ENCODE peak calls at places on chromosomes 11 and 22, in eight cellular contexts. S is endothelial cell of umbilical vein, N is GM23338, Y is mammary epithelial cell, X is H9, Q is PC-9, H is MM.1S, B is Karpas-422. A is an unnamed sample.

GRCh38 chr11:63720611-63721010 is 39.3 kb downstream of the RTN3 start:
- DNase-seq in S (no peak), N (no peak), X (no peak), H (no peak), Y (no peak), B (no peak), Q (no peak), A (no peak)

GRCh38 chr11:8787372-8787771 is 104.8 kb downstream of the RPL27A start:
- DNase-seq in Y (no peak), S (no peak), H (peak), X (no peak), B (no peak), Q (no peak), N (no peak), A (no peak)

GRCh38 chr22:46854125-46854870 is 91.8 kb downstream of the TBC1D22A start:
- DNase-seq in S (peak), H (no peak), N (peak), Y (no peak), B (no peak), X (no peak), Q (peak), A (no peak)

GRCh38 chr11:69337211-69337721 is 43.3 kb downstream of the MYEOV start:
- DNase-seq in S (no peak), H (peak), X (peak), Q (no peak), N (no peak), Y (no peak), B (no peak), A (no peak)

GRCh38 chr11:111460752-111461305 is 51.4 kb downstream of the BTG4 start:
- DNase-seq in Q (no peak), S (no peak), Y (no peak), B (peak), N (no peak), H (no peak), X (no peak), A (no peak)

GRCh38 chr11:129282634-129283033 is 90.5 kb upstream of the ARHGAP32 start:
- DNase-seq in B (no peak), N (peak), H (no peak), X (no peak), Q (no peak), Y (no peak), S (no peak), A (no peak)

GRCh38 chr11:127925430-127925829 is 661.9 kb downstream of the ETS1 start:
- DNase-seq in N (no peak), X (no peak), S (no peak), H (no peak), B (no peak), Y (peak), Q (no peak), A (no peak)

GRCh38 chr11:32154275-32154674 is 63.4 kb downstream of the RCN1 start:
- DNase-seq in B (no peak), Q (peak), H (no peak), N (peak), Y (peak), S (peak), X (no peak), A (no peak)

GRCh38 chr11:82845336-82846036 is 54.7 kb downstream of the PRCP start:
- DNase-seq in S (no peak), H (no peak), B (no peak), Q (no peak), Y (no peak), X (no peak), N (no peak), A (peak)

DNA sequence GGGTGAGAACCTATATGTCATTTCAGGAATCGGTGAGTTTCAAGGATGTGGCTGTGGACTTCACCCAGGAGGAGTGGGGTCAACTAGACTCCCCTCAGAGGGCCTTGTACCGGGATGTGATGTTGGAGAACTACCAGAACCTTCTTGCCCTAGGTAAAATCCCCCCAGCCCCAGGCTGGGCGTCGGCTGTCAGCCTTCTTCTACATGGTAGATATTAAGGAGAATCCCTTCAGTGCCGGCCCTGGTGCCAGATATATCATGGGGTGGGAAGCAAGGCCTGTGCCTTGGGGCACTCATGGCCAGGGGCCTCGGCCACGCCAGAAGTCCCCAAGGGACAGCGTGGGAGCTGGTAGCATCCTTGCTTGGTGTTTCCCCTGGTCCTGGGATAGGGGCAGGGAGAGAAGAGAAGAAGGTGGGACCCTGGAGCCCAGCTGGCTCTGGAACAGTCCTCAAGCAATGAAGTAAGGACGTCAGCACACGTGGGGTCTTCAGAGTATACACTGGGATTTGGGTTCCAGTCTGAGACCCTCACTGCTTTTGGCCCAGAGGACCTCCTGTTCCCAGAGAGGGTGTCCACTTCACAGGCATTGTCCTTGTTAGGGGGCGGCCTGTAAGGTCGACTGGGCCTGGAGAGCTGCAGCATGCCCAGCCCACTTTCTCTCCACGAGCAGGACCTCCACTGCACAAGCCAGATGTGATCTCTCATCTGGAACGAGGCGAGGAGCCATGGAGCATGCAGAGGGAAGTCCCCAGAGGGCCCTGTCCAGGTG is 6.8 kb downstream of the ZNF74 start:
- DNase-seq in S (no peak), X (no peak), Q (no peak), N (no peak), B (no peak), H (no peak), Y (no peak), A (no peak)
- H2AFZ ChIP-seq in S (no peak), X (no peak), Q (no peak), N (no peak), B (no peak), H (no peak), Y (no peak), A (no peak)

GRCh38 chr11:16844268-16844667 is 105.8 kb downstream of the C11orf58 start:
- DNase-seq in Q (no peak), B (no peak), N (no peak), H (no peak), X (no peak), Y (no peak), S (no peak), A (no peak)

GRCh38 chr11:16840951-16841350 is 102.5 kb downstream of the C11orf58 start:
- DNase-seq in Y (no peak), H (no peak), B (no peak), X (no peak), N (no peak), Q (no peak), S (no peak), A (no peak)

GRCh38 chr11:16841481-16841880 is 103.0 kb downstream of the C11orf58 start:
- DNase-seq in B (no peak), S (no peak), Y (no peak), N (no peak), X (no peak), Q (no peak), H (no peak), A (no peak)

GRCh38 chr11:16841984-16842383 is 103.5 kb downstream of the C11orf58 start:
- DNase-seq in S (no peak), X (no peak), N (no peak), H (no peak), Y (no peak), Q (no peak), B (no peak), A (no peak)

GRCh38 chr11:16843307-16843706 is 104.9 kb downstream of the C11orf58 start:
- DNase-seq in N (no peak), X (no peak), S (no peak), Y (no peak), B (no peak), Q (no peak), H (no peak), A (no peak)
- H2AFZ ChIP-seq in N (no peak), X (no peak), S (no peak), Y (no peak), B (no peak), Q (no peak), H (no peak), A (no peak)

GRCh38 chr11:113553235-113553634 is 78.0 kb upstream of the DRD2 start:
- DNase-seq in B (no peak), X (peak), S (no peak), Q (no peak), Y (peak), H (no peak), N (peak), A (peak)

GRCh38 chr11:113553905-113554304 is 78.7 kb upstream of the DRD2 start:
- DNase-seq in X (no peak), Q (no peak), S (no peak), N (peak), Y (no peak), H (no peak), B (peak), A (no peak)

GRCh38 chr11:113556036-113556435 is 80.8 kb upstream of the DRD2 start:
- DNase-seq in Q (no peak), B (peak), Y (no peak), N (no peak), S (no peak), X (no peak), H (no peak), A (no peak)

GRCh38 chr11:113555071-113555739 is 80.0 kb upstream of the DRD2 start:
- DNase-seq in Y (no peak), H (no peak), N (no peak), Q (no peak), X (no peak), S (no peak), B (peak), A (no peak)

GRCh38 chr11:113554531-113554930 is 79.3 kb upstream of the DRD2 start:
- DNase-seq in B (peak), H (no peak), Q (no peak), S (no peak), Y (no peak), X (no peak), N (peak), A (no peak)
- H2AFZ ChIP-seq in B (no peak), H (no peak), Q (no peak), S (no peak), Y (no peak), X (no peak), N (peak), A (no peak)

GRCh38 chr11:68276864-68277263 is 5.1 kb upstream of the C11orf24 start:
- DNase-seq in Q (no peak), H (no peak), S (no peak), X (no peak), B (no peak), N (no peak), Y (no peak), A (no peak)

GRCh38 chr11:68279676-68280075 is 7.9 kb upstream of the C11orf24 start:
- DNase-seq in X (no peak), Q (no peak), Y (peak), S (no peak), N (no peak), H (no peak), B (no peak), A (no peak)

GRCh38 chr11:68287419-68287818 is 15.6 kb upstream of the C11orf24 start:
- DNase-seq in H (no peak), X (no peak), B (no peak), Q (no peak), N (no peak), S (peak), Y (no peak), A (no peak)

GRCh38 chr11:68282861-68283230 is 11.1 kb upstream of the C11orf24 start:
- DNase-seq in Q (no peak), N (no peak), S (no peak), H (no peak), X (no peak), Y (no peak), B (no peak), A (no peak)

DNA sequence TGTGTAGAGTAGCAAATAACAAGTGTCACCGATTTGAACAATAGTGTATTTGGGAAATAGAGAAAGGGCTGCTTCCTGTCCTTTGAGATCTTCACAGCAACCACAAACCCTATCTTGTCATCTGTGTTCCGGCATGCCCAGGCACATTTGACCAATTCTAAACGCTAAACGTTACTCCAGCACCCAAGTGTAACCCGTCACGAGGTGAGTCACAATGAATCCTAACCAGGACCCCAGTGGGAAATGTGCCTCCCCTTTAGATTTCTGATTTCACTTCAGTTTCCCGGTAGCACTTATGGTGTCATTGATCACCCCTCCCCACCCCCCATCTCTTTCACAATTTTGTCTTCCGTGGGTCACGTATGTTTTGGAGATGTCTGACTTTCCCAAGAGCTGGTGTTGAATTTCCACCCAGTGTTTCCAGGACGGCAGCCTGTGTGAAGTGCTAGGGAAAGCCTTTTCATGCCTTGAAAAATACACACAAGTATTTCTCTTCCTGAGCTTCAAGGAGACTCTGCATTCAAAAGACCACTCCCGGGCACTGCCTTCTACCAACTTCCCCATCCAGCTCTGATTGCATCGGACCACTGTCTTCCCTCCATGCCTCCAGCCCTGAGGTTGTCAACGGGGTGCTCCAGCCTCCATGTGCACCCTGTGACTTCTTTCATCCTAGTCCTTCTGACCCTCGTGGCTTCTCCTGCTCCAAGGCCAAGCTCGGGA is 10.5 kb upstream of the C11orf24 start:
- DNase-seq in S (no peak), Y (peak), B (no peak), N (no peak), X (no peak), Q (no peak), H (peak), A (no peak)
- H2AFZ ChIP-seq in S (no peak), Y (peak), B (no peak), N (no peak), X (no peak), Q (no peak), H (peak), A (peak)

GRCh38 chr22:22166941-22167713 is 77.5 kb upstream of the VPREB1 start:
- DNase-seq in B (peak), Q (no peak), N (no peak), H (peak), S (no peak), Y (no peak), X (no peak), A (no peak)

GRCh38 chr22:22168941-22169867 is 75.4 kb upstream of the VPREB1 start:
- DNase-seq in X (no peak), N (no peak), Q (no peak), H (no peak), B (no peak), S (no peak), Y (no peak), A (no peak)

GRCh38 chr22:22165936-22166710 is 78.5 kb upstream of the VPREB1 start:
- DNase-seq in S (no peak), X (no peak), B (no peak), N (no peak), Y (no peak), H (no peak), Q (no peak), A (no peak)

GRCh38 chr22:22168190-22168940 is 76.2 kb upstream of the VPREB1 start:
- DNase-seq in X (peak), N (peak), B (peak), H (peak), Q (no peak), S (no peak), Y (peak), A (no peak)

GRCh38 chr22:22167791-22168189 is 76.8 kb upstream of the VPREB1 start:
- DNase-seq in N (no peak), X (no peak), H (peak), S (no peak), Q (no peak), B (peak), Y (no peak), A (no peak)
- H2AFZ ChIP-seq in N (no peak), X (no peak), H (peak), S (no peak), Q (no peak), B (no peak), Y (no peak), A (peak)

GRCh38 chr11:47216141-47216798 is 1.5 kb downstream of the DDB2 start:
- DNase-seq in H (peak), Q (peak), N (no peak), S (peak), X (no peak), B (peak), Y (peak), A (no peak)
- H2AFZ ChIP-seq in H (peak), Q (peak), N (no peak), S (peak), X (no peak), B (no peak), Y (peak), A (peak)

GRCh38 chr11:36119300-36119699 is 169.9 kb downstream of the COMMD9 start:
- DNase-seq in Q (no peak), X (no peak), Y (no peak), H (no peak), B (no peak), S (no peak), N (no peak), A (no peak)

GRCh38 chr11:36122715-36123114 is 166.5 kb downstream of the COMMD9 start:
- DNase-seq in Y (peak), N (no peak), B (no peak), Q (no peak), S (peak), H (no peak), X (no peak), A (no peak)

GRCh38 chr11:36127550-36127949 is 161.7 kb downstream of the COMMD9 start:
- DNase-seq in B (no peak), N (no peak), Y (no peak), X (no peak), H (no peak), Q (no peak), S (no peak), A (no peak)

GRCh38 chr11:36126703-36127102 is 162.5 kb downstream of the COMMD9 start:
- DNase-seq in Q (no peak), Y (no peak), B (no peak), S (peak), N (no peak), X (no peak), H (no peak), A (no peak)

GRCh38 chr11:36123353-36124220 is 165.6 kb downstream of the COMMD9 start:
- DNase-seq in S (no peak), Y (no peak), N (no peak), H (no peak), B (no peak), X (no peak), Q (no peak), A (no peak)
- H2AFZ ChIP-seq in S (no peak), Y (no peak), N (no peak), H (no peak), B (no peak), X (no peak), Q (no peak), A (no peak)